ENCODE peak calls at places on chromosomes 1 and 21, in five cellular contexts. H is AG04450, G is bronchial epithelial cell, P is stomach, Q is GM23338. X is an unnamed sample. For H3K27me3, the result is how much of the 10 kb centered on the place peaks cover.

GRCh38 chr1:44227211-44227610 is 13.9 kb downstream of the DMAP1 start:
- DNase-seq in P (no peak), Q (no peak), G (no peak), H (no peak), X (peak)

GRCh38 chr1:41371630-41372599 is 10.7 kb downstream of the FOXO6 start:
- DNase-seq in P (no peak), Q (peak), H (no peak), G (no peak), X (peak)

GRCh38 chr1:59444520-59444919 is 147.6 kb downstream of the FGGY start:
- DNase-seq in Q (no peak), P (no peak), G (no peak), H (no peak), X (no peak)

GRCh38 chr1:10953505-10954193 is 58.8 kb upstream of the TARDBP start:
- DNase-seq in Q (no peak), P (no peak), H (no peak), G (no peak), X (no peak)

GRCh38 chr1:85661767-85662166 is 46.5 kb downstream of the ZNHIT6 start:
- DNase-seq in G (no peak), Q (peak), H (no peak), P (no peak), X (no peak)

GRCh38 chr1:167272375-167272957 is 51.8 kb downstream of the POU2F1 start:
- DNase-seq in Q (no peak), G (no peak), H (no peak), P (no peak), X (no peak)

GRCh38 chr1:28580706-28581530 is 11.1 kb upstream of the RAB42 start:
- DNase-seq in H (no peak), P (peak), G (peak), Q (peak), X (no peak)

GRCh38 chr1:21537932-21538630 is 28.9 kb downstream of the ALPL start:
- DNase-seq in Q (peak), P (peak), G (no peak), H (no peak), X (peak)

GRCh38 chr1:217642455-217642854 is 11.3 kb downstream of the SPATA17 start:
- DNase-seq in H (no peak), G (no peak), P (no peak), Q (no peak), X (no peak)

GRCh38 chr1:180881806-180882509 is 30.7 kb upstream of the KIAA1614 start:
- DNase-seq in G (peak), P (no peak), Q (peak), H (no peak), X (peak)

GRCh38 chr21:16454371-16454770 is 724.6 kb downstream of the USP25 start:
- DNase-seq in H (no peak), P (no peak), G (no peak), Q (peak), X (no peak)

GRCh38 chr21:45329261-45330074 is 41.8 kb upstream of the POFUT2 start:
- DNase-seq in H (no peak), P (no peak), G (no peak), Q (no peak), X (peak)

GRCh38 chr21:42672699-42673458 is 19.5 kb downstream of the PDE9A start:
- DNase-seq in H (no peak), P (no peak), G (peak), Q (no peak), X (peak)

GRCh38 chr1:145777357-145778145 is 46.3 kb downstream of the RNF115 start:
- DNase-seq in P (no peak), Q (no peak), G (no peak), H (no peak), X (no peak)

GRCh38 chr1:207998691-207999090 is 87.8 kb upstream of the CD34 start:
- DNase-seq in Q (peak), H (no peak), P (no peak), G (no peak), X (peak)

GRCh38 chr1:50097041-50097739 is 11.5 kb upstream of the ELAVL4 start:
- DNase-seq in P (no peak), G (no peak), Q (no peak), H (no peak), X (no peak)

GRCh38 chr1:223175633-223176032 is 32.6 kb upstream of the TLR5 start:
- DNase-seq in H (no peak), G (no peak), Q (no peak), P (no peak), X (no peak)

GRCh38 chr21:25700741-25701140 is 34.0 kb downstream of the ATP5PF start:
- DNase-seq in P (no peak), Q (no peak), H (no peak), G (peak), X (no peak)

GRCh38 chr1:169094897-169095569 is 11.5 kb upstream of the ATP1B1 start:
- DNase-seq in G (peak), P (no peak), H (no peak), Q (no peak), X (no peak)

GRCh38 chr1:159705251-159705910 is 9.0 kb downstream of the CRP start:
- DNase-seq in H (no peak), P (no peak), G (no peak), Q (no peak), X (no peak)

GRCh38 chr1:195714248-195714647 is 894.0 kb downstream of the KCNT2 start:
- DNase-seq in G (peak), P (no peak), H (peak), Q (no peak), X (no peak)

GRCh38 chr1:183180213-183180612 is 5.9 kb upstream of the LAMC2 start:
- DNase-seq in P (peak), Q (no peak), H (peak), G (peak), X (no peak)

GRCh38 chr1:235783148-235783776 is 83.4 kb downstream of the LYST start:
- DNase-seq in H (peak), G (peak), Q (peak), P (no peak), X (no peak)

GRCh38 chr1:18882511-18882910 is 19.8 kb downstream of the ALDH4A1 start:
- DNase-seq in P (no peak), H (no peak), Q (no peak), G (no peak), X (no peak)

GRCh38 chr1:247966520-247967204 is 1.6 kb downstream of the OR2AK2 start:
- DNase-seq in G (no peak), H (no peak), P (no peak), Q (no peak), X (no peak)

GRCh38 chr1:11790880-11791715 is 14.7 kb downstream of the MTHFR start:
- DNase-seq in Q (no peak), G (peak), P (peak), H (peak), X (peak)

GRCh38 chr1:234778215-234779159 is 168.5 kb upstream of the IRF2BP2 start:
- DNase-seq in Q (peak), P (no peak), G (no peak), H (no peak), X (peak)

GRCh38 chr1:200296091-200296661 is 113.7 kb downstream of the ZNF281 start:
- DNase-seq in Q (no peak), H (no peak), G (peak), P (no peak), X (no peak)

GRCh38 chr1:225998560-225999226 is 450 bp downstream of the SDE2 start:
- DNase-seq in G (peak), H (no peak), P (no peak), Q (no peak), X (peak)

GRCh38 chr1:163231385-163231784 is 28.7 kb upstream of the RGS5 start:
- DNase-seq in Q (no peak), G (peak), H (peak), P (no peak), X (no peak)

GRCh38 chr1:65066766-65067490 is 81.1 kb upstream of the AK4 start:
- DNase-seq in Q (peak), G (no peak), H (no peak), P (peak), X (peak)

GRCh38 chr1:43856188-43856587 is 77.4 kb upstream of the ARTN start:
- DNase-seq in P (no peak), H (no peak), Q (peak), G (no peak), X (no peak)

GRCh38 chr1:62070384-62071011 is 124.2 kb upstream of the L1TD1 start:
- DNase-seq in H (no peak), Q (peak), G (no peak), P (no peak), X (no peak)

GRCh38 chr21:41766883-41767605 is at the start of gene RIPK4:
- DNase-seq in P (peak), G (peak), H (no peak), Q (peak), X (peak)

GRCh38 chr1:33430751-33431593 is at the start of gene PHC2:
- DNase-seq in H (peak), Q (peak), G (peak), P (peak), X (peak)

GRCh38 chr1:33435096-33435820 is 4.4 kb upstream of the PHC2 start:
- DNase-seq in H (no peak), P (no peak), G (peak), Q (no peak), X (no peak)

GRCh38 chr1:33436557-33437296 is 5.8 kb upstream of the PHC2 start:
- DNase-seq in H (no peak), G (no peak), Q (no peak), P (peak), X (no peak)

GRCh38 chr1:33434363-33434750 is 3.5 kb upstream of the PHC2 start:
- DNase-seq in H (no peak), P (no peak), G (peak), Q (no peak), X (no peak)

DNA sequence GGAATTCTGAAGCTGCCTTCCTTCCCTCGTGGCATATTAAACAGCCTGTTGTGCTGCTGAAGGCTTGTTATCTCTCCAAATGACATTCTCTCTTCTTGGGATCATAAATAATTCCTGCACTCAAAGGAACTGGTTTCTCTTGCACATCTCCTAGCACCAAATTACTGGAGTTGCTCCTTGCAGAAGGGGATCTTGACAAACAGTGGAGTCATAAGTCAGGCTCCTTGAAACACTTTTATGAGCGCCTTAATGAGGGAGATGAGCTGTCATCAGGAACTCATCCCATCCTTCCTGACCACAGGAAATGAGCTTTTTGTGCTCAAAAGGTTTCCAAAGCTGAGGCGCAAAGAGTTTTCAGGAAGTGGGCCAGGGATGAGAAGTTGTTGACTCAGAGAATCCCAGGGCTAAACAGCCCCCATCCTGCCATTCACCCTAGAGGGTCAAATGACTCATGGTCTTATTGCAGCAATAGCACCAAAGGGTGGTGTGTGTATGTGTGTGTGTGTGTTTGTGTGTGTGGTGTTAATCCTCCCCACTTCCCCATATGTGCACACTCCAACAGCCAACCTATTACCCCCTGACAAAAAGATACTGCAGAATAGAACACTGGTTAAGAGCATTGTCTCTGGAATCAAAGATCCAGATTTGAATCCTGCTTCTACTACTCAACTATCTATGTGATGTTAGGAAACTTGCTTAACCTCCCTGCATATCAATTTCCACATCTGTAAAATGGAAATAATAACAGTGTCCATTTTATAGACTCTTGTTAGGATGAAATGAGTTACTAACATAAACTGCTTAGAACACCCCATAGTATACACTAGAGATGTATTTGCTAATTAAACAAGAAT is 2.8 kb upstream of the PHC2 start:
- DNase-seq in G (peak), H (peak), Q (no peak), P (no peak), X (no peak)
- H3K4me3 ChIP-seq in G (no peak), H (no peak), Q (no peak), P (no peak), X (no peak)

DNA sequence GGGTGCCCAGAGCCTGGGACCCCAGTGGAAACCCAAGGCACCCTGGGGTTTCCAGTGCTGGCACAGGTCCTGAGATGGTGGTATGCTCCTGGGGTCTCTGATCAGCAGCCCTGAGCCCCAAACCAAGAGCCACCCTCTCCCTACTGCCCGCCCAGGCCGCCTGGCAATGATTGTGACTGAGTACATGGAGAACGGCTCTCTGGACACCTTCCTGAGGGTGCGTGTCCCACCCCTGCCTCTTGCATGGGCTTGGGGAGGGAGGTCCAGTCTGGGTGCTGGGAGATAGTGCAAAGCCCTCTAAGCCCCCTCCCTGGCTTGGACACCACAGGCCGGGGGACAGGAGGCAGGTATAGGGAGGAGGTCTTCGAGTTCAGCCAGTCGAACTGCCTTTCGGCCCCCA is 34.7 kb downstream of the EPHA8 start:
- DNase-seq in Q (no peak), H (no peak), P (no peak), G (no peak), X (no peak)
- H3K27me3 ChIP-seq in Q (under half), H (under half), P (half or more), G (under half), X (under half)

GRCh38 chr1:205935869-205936268 is 7.4 kb downstream of the SLC26A9 start:
- DNase-seq in Q (no peak), G (no peak), P (no peak), H (no peak), X (no peak)

GRCh38 chr1:205934788-205935187 is 8.5 kb downstream of the SLC26A9 start:
- DNase-seq in Q (no peak), H (no peak), G (peak), P (peak), X (no peak)

GRCh38 chr1:205936846-205937707 is 6.2 kb downstream of the SLC26A9 start:
- DNase-seq in G (peak), P (no peak), H (no peak), Q (no peak), X (no peak)

GRCh38 chr1:205938682-205939081 is 4.6 kb downstream of the SLC26A9 start:
- DNase-seq in H (no peak), Q (no peak), P (no peak), G (peak), X (no peak)

GRCh38 chr1:205936316-205936715 is 6.9 kb downstream of the SLC26A9 start:
- DNase-seq in Q (no peak), H (no peak), G (peak), P (no peak), X (no peak)
- H3K4me3 ChIP-seq in Q (no peak), H (no peak), G (no peak), P (no peak), X (no peak)

GRCh38 chr1:39283858-39284257 is 79.4 kb downstream of the MACF1 start:
- DNase-seq in G (no peak), H (no peak), P (no peak), Q (no peak), X (no peak)
- H3K27me3 ChIP-seq in G (under half), H (under half), P (under half), Q (under half), X (under half)

DNA sequence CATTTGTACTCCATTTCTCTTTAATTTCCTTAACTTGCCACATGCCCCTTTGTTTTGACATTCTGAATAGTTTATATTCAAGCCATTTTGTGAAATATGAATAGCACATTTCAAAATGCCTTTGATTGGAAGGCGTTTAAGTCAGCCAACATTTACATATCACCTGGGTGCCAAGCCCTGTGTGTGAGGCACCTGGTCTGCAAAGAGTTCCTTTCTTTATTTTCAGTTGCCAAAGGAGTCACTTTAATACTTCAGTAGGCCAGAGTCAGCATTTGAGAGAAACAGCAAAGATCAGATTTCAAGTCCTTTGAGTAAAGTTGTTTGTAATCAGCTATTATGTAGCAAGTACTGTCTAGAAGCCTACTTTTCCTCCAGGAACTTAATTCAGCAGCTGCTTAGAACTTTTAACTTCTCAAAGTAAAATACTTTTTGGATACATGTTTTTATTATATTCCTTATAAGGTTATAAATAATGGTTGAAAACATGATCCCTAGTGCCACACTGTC is 70.8 kb downstream of the DTL start:
- DNase-seq in G (no peak), Q (peak), H (no peak), P (no peak), X (peak)
- H3K4me3 ChIP-seq in G (no peak), Q (no peak), H (no peak), P (no peak), X (no peak)

DNA sequence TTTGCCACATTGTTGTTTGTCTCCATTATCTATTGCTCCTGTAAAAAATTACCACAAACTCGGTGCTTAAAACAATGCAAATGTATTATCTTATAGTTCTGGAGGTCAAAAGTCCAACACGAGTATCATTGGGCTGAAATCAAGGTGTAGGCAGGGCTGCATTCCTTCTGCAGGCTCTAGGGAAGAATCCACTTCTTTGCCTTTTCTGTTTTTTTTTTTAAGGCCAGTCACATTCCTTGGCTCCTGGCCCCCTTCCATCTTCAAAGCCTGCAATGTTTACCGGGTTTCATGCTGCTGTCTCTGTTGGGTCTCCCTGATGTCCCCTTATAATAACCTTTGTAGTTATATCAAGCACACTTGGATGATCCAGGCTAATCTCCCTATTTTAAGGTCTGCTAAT is 212.7 kb downstream of the PTBP2 start:
- DNase-seq in Q (peak), H (no peak), P (no peak), G (no peak), X (no peak)
- H3K27me3 ChIP-seq in Q (under half), H (under half), P (under half), G (under half), X (under half)

DNA sequence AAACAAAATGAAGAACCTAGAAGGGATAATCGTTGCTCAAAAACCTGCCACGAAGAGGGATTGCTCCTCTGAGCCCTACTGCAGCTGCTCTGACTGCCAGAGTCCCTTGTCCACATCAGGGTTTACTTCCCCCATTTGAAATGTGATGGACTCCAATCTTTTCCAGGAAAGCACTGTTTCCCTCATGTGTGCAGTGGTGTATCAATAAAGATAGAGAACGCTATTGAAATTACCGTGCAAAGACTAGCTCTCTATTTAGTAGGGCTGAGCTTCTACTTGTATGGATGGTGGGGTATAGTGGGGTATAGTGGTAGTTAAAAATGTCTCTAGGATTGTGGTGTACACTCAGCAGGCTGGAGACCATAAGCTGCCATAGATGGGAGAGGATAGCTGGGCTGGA is 3.7 kb downstream of the TMCO2 start:
- DNase-seq in P (no peak), G (no peak), Q (no peak), H (no peak), X (no peak)
- H3K4me3 ChIP-seq in P (no peak), G (no peak), Q (no peak), H (no peak), X (no peak)

GRCh38 chr1:27331426-27331825 is 9.5 kb downstream of the TMEM222 start:
- DNase-seq in H (no peak), Q (no peak), P (no peak), G (no peak), X (no peak)

GRCh38 chr1:27330786-27331185 is 8.8 kb downstream of the TMEM222 start:
- DNase-seq in H (no peak), G (no peak), P (no peak), Q (no peak), X (no peak)

GRCh38 chr1:27333717-27334279 is 8.0 kb upstream of the SYTL1 start:
- DNase-seq in P (no peak), H (no peak), Q (no peak), G (no peak), X (peak)

GRCh38 chr1:27332536-27333281 is 9.1 kb upstream of the SYTL1 start:
- DNase-seq in Q (peak), H (no peak), P (peak), G (no peak), X (peak)

DNA sequence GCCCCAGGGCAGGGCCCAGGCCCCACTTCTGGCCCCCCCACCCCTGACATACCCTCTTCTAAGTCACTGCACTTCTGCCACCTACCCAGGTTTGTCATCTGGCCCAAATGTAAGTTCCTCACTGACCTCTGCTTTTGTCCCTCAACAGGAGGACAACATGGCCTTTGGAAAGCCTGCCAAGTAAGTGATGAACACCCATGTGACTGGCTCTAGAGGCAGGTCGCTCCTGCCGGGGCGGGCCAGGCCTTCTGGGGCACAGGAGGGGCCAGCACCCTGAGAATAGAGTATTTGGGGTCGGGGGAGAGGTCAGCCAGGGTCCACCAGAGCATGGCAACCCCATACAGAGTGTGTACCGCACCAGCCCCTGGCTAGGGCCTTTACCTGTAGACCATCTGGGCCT is 9.9 kb upstream of the SYTL1 start:
- DNase-seq in Q (no peak), H (no peak), G (no peak), P (no peak), X (no peak)
- H3K27me3 ChIP-seq in Q (under half), H (under half), G (under half), P (under half), X (under half)

GRCh38 chr1:212255705-212256307 is 29.4 kb upstream of the PPP2R5A start:
- DNase-seq in H (no peak), P (no peak), Q (no peak), G (peak), X (no peak)
- H3K4me3 ChIP-seq in H (no peak), P (no peak), Q (no peak), G (no peak), X (no peak)

GRCh38 chr1:153682730-153683129 is 4.2 kb downstream of the NPR1 start:
- DNase-seq in H (no peak), G (no peak), P (no peak), Q (no peak), X (no peak)
- H3K27me3 ChIP-seq in H (half or more), G (under half), P (under half), Q (under half), X (under half)